ENCODE peak calls at places on chromosomes 2 and 18, in nine cellular contexts. V is substantia nigra; E is pulmonary artery endothelial cell; Z is right cardiac atrium; G is left ventricle myocardium superior; U is Calu3; W is activated T-cell treated with anti-CD3 and anti-CD28 coated beads for 1 hour; O is H7; H is stimulated activated CD4-positive, alpha-beta T cell treated with anti-CD3 and anti-CD28 coated beads, Interleukin-12 subunit alpha, Interleukin-12 subunit beta, amount 100 ng/mL, for 4 hours. R is an unnamed sample.
A peak's percentile ranks its signal among the peaks of the same experiment; 100 is the strongest.

GRCh38 chr18:58714821-58715220 is 43.6 kb downstream of the MALT1 start:
- DNase-seq in U (no peak), O (no peak), G (no peak), H (no peak), Z (no peak), W (no peak), E (no peak), V (no peak), R (no peak)

GRCh38 chr2:226730487-226730886 is 69.1 kb downstream of the IRS1 start:
- DNase-seq in O (no peak), E (no peak), V (no peak), H (no peak), Z (no peak), W (no peak), U (no peak), G (no peak), R (no peak)

GRCh38 chr2:65919579-65920188 is 487.3 kb upstream of the SPRED2 start:
- DNase-seq in V (no peak), O (peak; percentile 7), Z (no peak), G (no peak), U (no peak), W (no peak), E (no peak), H (no peak), R (no peak)

GRCh38 chr2:33230877-33231276 is 245.6 kb upstream of the RASGRP3 start:
- DNase-seq in H (no peak), G (no peak), U (no peak), W (no peak), E (no peak), Z (no peak), O (no peak), V (no peak), R (no peak)

GRCh38 chr2:218745559-218746469 is 35.2 kb downstream of the TTLL4 start:
- DNase-seq in Z (peak; percentile 94), O (no peak), W (no peak), G (peak; percentile 80), U (peak; percentile 65), E (peak; percentile 11), V (peak; percentile 93), H (no peak), R (peak; percentile 80)

GRCh38 chr2:240300840-240301239 is 134.6 kb upstream of the GPC1 start:
- DNase-seq in Z (no peak), U (no peak), O (no peak), H (no peak), V (no peak), G (no peak), E (no peak), W (no peak), R (no peak)

GRCh38 chr2:121309801-121310200 is 24.8 kb upstream of the TFCP2L1 start:
- DNase-seq in O (no peak), H (no peak), E (peak; percentile 17), U (no peak), V (no peak), Z (no peak), G (no peak), W (no peak), R (no peak)

GRCh38 chr2:71669628-71670429 is 216.5 kb downstream of the DYSF start:
- DNase-seq in G (peak; percentile 9), W (no peak), Z (no peak), O (no peak), V (no peak), H (no peak), U (no peak), E (no peak), R (no peak)

GRCh38 chr18:12391487-12392136 is 14.6 kb upstream of the AFG3L2 start:
- DNase-seq in E (peak; percentile 30), U (peak; percentile 71), V (peak; percentile 38), G (peak; percentile 55), O (peak; percentile 66), H (peak; percentile 40), Z (peak; percentile 80), W (peak; percentile 22), R (peak; percentile 4)

GRCh38 chr2:127917916-127918315 is 32.2 kb upstream of the AMMECR1L start:
- DNase-seq in V (no peak), H (no peak), U (no peak), W (no peak), G (no peak), Z (no peak), O (no peak), E (no peak), R (no peak)

GRCh38 chr18:32427084-32427933 is 43.4 kb downstream of the GAREM1 start:
- DNase-seq in U (no peak), H (no peak), W (no peak), G (no peak), V (no peak), Z (no peak), O (no peak), E (no peak), R (no peak)

GRCh38 chr2:238658054-238658407 is 189.9 kb upstream of the TWIST2 start:
- DNase-seq in H (no peak), Z (no peak), V (no peak), E (no peak), O (no peak), U (no peak), G (no peak), W (no peak), R (no peak)

GRCh38 chr2:112065486-112065885 is 10.4 kb downstream of the TMEM87B start:
- DNase-seq in W (no peak), U (no peak), V (no peak), E (no peak), H (no peak), G (no peak), Z (no peak), O (no peak), R (no peak)

GRCh38 chr2:235215248-235215647 is 263.4 kb downstream of the SH3BP4 start:
- DNase-seq in V (no peak), O (no peak), W (no peak), H (no peak), E (no peak), G (no peak), U (no peak), Z (no peak), R (no peak)

GRCh38 chr2:237180987-237181386 is 95.3 kb downstream of the COPS8 start:
- DNase-seq in O (no peak), Z (peak; percentile 82), U (no peak), H (no peak), V (no peak), W (no peak), G (no peak), E (no peak), R (no peak)

GRCh38 chr18:21980744-21981143 is 188.6 kb upstream of the GATA6 start:
- DNase-seq in Z (no peak), O (no peak), V (no peak), W (no peak), U (no peak), G (no peak), H (no peak), E (no peak), R (no peak)

GRCh38 chr2:200756618-200757321 is 54.9 kb upstream of the BZW1 start:
- DNase-seq in G (no peak), V (no peak), E (peak; percentile 7), W (no peak), U (peak; percentile 56), Z (no peak), H (no peak), O (no peak), R (no peak)

GRCh38 chr18:55479656-55480420 is 108.2 kb downstream of the TCF4 start:
- DNase-seq in W (no peak), V (no peak), O (no peak), H (no peak), Z (no peak), G (no peak), E (peak; percentile 77), U (no peak), R (no peak)

GRCh38 chr2:42935692-42936631 is 143.6 kb upstream of the HAAO start:
- DNase-seq in W (no peak), V (no peak), G (peak; percentile 64), H (no peak), E (no peak), U (no peak), O (no peak), Z (no peak), R (no peak)